ENCODE peak calls at places on chromosome 1, in four cellular contexts. T is breast epithelium, X is cardiac muscle cell, Z is upper lobe of right lung. A is an unnamed sample.

GRCh38 chr1:162982364-162982763 is 86.8 kb upstream of the RGS4 start:
- DNase-seq in T (no peak), X (no peak), Z (no peak), A (no peak)

GRCh38 chr1:202143011-202143767 is 1.3 kb downstream of the ARL8A start:
- DNase-seq in Z (no peak), T (no peak), X (no peak), A (no peak)

GRCh38 chr1:179217943-179218507 is 11.5 kb downstream of the ABL2 start:
- DNase-seq in Z (no peak), T (no peak), X (no peak), A (no peak)

GRCh38 chr1:38738207-38738606 is 121.4 kb downstream of the RRAGC start:
- DNase-seq in T (no peak), Z (no peak), X (no peak), A (no peak)

GRCh38 chr1:193519922-193520321 is 333.5 kb upstream of the B3GALT2 start:
- DNase-seq in Z (no peak), X (no peak), T (no peak), A (no peak)

GRCh38 chr1:180248731-180249681 is 18.9 kb downstream of the LHX4 start:
- DNase-seq in X (peak), T (no peak), Z (peak), A (peak)

GRCh38 chr1:17119076-17119743 is at the start of gene PADI2:
- DNase-seq in T (peak), X (peak), Z (peak), A (no peak)

GRCh38 chr1:246492611-246493245 is 14.4 kb downstream of the SMYD3 start:
- DNase-seq in X (peak), Z (peak), T (no peak), A (peak)

GRCh38 chr1:1128454-1129139 is 12.7 kb upstream of the C1orf159 start:
- DNase-seq in T (no peak), X (no peak), Z (no peak), A (no peak)
- H3K27ac ChIP-seq in T (no peak), X (no peak), Z (no peak), A (no peak)

DNA sequence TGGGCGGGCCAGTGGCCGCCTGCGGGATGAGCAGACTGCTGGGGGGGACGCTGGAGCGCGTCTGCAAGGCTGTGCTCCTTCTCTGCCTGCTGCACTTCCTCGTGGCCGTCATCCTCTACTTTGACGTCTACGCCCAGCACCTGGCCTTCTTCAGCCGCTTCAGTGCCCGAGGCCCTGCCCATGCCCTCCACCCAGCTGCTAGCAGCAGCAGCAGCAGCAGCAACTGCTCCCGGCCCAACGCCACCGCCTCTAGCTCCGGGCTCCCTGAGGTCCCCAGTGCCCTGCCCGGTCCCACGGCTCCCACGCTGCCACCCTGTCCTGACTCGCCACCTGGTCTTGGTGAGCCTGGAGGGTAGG is 2.1 kb downstream of the B4GALT2 start:
- DNase-seq in X (no peak), Z (peak), T (no peak), A (no peak)
- H3K4me3 ChIP-seq in X (no peak), Z (no peak), T (no peak), A (no peak)

DNA sequence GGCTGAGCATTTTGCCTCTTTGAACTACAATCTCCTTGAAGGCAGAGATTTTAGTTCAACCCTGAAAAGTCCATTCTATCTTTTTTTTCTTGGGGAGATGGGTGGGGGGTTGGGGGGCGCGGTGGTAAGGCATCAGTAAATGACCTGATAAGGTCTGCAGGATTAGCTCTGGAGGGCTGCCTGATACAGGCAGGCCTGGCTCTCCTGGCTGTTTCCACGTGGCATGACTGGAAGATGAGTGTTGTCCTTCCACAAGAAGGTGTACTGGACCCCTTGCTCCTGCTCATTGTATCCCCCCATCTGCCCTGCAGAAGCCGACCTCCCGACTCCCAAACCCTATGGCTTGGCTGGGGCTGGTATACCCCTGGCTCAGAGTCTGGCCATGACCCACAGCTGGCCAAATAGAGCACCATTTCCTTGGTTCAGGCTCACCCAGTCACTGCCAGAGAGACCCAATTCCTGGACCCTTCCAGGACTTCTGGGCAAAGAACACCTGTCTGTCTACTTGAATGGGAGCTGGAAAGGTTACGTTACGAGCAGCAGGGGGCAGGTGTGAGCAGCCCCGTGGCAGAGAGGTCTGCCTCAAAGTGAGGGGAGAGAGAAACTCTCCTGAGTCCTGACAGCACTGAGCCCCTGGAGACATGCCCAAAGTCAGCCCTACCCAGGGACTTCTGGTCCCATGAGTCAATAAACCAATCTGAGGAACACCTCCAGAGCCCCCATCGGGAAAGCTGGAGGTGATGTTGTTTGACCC is 17.0 kb downstream of the DHRS3 start:
- DNase-seq in T (no peak), X (peak), Z (no peak), A (no peak)
- H3K27ac ChIP-seq in T (peak), X (no peak), Z (peak), A (no peak)

DNA sequence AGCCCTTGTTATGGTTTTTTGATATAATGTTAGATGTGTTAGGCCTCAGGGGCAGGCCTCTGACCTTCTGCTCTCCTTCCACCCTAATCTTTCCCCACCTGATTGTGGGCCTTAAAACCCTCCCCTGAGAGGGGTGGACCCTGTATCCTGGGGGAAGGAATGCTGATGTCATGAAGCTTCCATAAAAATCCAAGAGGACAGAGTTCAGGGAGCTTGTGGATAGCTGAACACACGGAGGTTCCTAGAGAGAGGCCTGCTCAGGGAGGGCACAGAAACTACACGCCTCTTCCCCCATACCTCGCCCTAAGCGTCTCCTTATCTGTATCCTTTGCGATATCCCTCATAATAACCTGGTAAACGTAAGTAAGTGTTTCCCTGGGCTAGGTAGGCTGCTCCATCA is 4.3 kb downstream of the MFN2 start:
- DNase-seq in X (no peak), T (no peak), Z (no peak), A (no peak)
- H3K4me3 ChIP-seq in X (no peak), T (no peak), Z (no peak), A (no peak)

GRCh38 chr1:204335085-204335484 is 24.6 kb downstream of the PLEKHA6 start:
- DNase-seq in X (peak), T (no peak), Z (no peak), A (peak)
- H3K27ac ChIP-seq in X (peak), T (no peak), Z (no peak), A (peak)